ENCODE peak calls at places on chromosome 1, in four cellular contexts. D is Peyer's patch, H is pancreas, N is thyroid gland. Y is an unnamed sample.
A peak's percentile ranks its signal among the peaks of the same experiment; 100 is the strongest.

GRCh38 chr1:114026797-114027196 is 47.5 kb downstream of the OLFML3 start:
- DNase-seq in D (no peak), H (no peak), N (no peak), Y (no peak)

GRCh38 chr1:114764689-114765088 is 6.9 kb upstream of the CSDE1 start:
- DNase-seq in D (no peak), H (no peak), N (no peak), Y (no peak)

GRCh38 chr1:27504588-27505419 is 14.8 kb upstream of the WASF2 start:
- DNase-seq in D (no peak), H (peak; percentile 32), N (peak; percentile 86), Y (no peak)

GRCh38 chr1:14598498-14599172 is at the start of gene KAZN:
- DNase-seq in D (no peak), H (no peak), N (peak; percentile 83), Y (no peak)

GRCh38 chr1:185419718-185420117 is 102.7 kb upstream of the IVNS1ABP start:
- DNase-seq in D (no peak), H (no peak), N (no peak), Y (no peak)

GRCh38 chr1:87140831-87141540 is 187.7 kb upstream of the LMO4 start:
- DNase-seq in D (no peak), H (no peak), N (no peak), Y (no peak)

GRCh38 chr1:208183977-208184901 is 59.9 kb downstream of the PLXNA2 start:
- DNase-seq in D (no peak), H (no peak), N (peak; percentile 74), Y (no peak)

GRCh38 chr1:237033061-237033460 is 8.9 kb upstream of the RYR2 start:
- DNase-seq in D (no peak), H (no peak), N (no peak), Y (no peak)

GRCh38 chr1:204075890-204076837 is 3.2 kb downstream of the SOX13 start:
- DNase-seq in D (no peak), H (no peak), N (no peak), Y (no peak)
- H3K4me3 ChIP-seq in D (peak overlapping the region; percentile 71), H (no peak overlapping the region), N (no peak overlapping the region), Y (peak overlapping the region; percentile 50)

GRCh38 chr1:170538687-170539086 is 6.7 kb downstream of the GORAB start:
- DNase-seq in D (no peak), H (no peak), N (no peak), Y (no peak)
- H3K36me3 ChIP-seq in D (no peaks in the 10 kb centered on the region), H (peaks cover 8% of the 10 kb centered on the region), N (peaks cover 20% of the 10 kb centered on the region), Y (no peaks in the 10 kb centered on the region)

DNA sequence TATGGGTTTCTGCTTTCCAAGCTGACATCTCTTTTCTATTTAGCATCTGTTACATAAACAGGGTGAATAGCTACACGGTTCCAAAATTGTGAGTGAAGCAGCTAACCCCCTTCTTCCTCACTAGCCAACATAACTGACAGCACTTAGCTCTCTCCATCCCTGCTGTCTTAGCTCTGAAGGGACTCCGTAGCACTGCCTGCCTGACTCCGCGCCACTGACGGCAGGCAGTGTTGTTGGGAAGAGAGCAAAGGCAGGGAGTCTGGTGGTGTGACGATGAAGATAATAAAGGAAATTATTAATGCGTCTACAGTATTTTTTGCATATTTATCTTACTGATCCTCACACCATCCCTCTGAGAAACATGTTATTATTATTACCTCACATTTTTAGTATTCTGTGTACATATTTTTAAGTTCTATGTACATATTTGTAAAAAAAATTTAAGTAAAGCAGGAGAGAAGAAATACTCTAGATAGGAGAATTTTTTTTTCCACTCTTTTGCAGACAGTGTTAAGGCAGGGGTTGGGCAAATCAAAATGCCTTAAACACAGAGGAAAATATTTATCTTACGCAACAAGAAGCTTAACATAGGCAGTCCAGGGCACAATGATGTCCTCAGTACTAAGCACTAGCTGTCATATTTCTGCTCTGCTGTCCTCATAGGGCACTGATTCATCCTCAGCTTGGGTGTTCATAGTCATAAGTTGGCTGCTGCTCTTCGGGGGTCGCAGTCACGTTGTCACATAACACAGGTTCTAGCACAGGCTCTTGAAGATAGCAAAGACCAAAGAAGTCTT is 247.2 kb downstream of the PTBP2 start:
- DNase-seq in D (no peak), H (no peak), N (no peak), Y (no peak)
- H3K4me3 ChIP-seq in D (no peak overlapping the region), H (no peak overlapping the region), N (no peak overlapping the region), Y (no peak overlapping the region)

GRCh38 chr1:214401666-214402065 is 120.7 kb downstream of the SMYD2 start:
- DNase-seq in D (no peak), H (no peak), N (no peak), Y (no peak)
- H3K36me3 ChIP-seq in D (no peaks in the 10 kb centered on the region), H (no peaks in the 10 kb centered on the region), N (no peaks in the 10 kb centered on the region), Y (no peaks in the 10 kb centered on the region)

DNA sequence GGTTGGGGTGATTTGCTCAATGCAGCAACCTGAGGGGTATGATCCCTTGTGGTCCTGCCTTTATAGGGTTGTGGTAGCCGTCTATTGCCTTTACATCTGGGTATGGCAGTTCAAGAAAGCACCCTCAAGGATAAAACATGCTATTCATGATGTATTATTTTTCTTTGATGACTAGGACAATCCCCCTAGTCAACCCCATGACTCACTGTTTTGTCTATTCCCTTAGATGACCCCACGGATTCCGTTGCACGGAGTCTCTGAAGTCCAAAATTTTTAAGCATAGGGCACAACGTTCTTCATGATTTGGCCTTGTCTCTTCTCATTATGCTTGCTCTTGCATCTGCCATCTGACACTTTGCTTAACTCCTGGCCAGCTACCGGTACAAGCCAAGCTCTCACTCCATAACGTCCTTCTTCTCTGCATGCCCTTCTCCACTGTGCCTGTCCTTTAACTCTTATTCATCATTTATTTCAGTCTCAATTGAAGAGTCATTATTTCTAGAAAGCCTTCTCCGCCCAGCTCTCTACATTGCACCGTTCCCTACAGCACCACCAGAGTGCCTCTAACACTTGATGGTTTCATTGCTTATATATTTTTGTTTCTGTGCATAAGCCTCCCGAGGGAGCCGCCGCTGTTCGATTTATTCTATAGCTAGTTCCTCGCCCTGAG is 838 bp upstream of the DISP1 start:
- DNase-seq in D (no peak), H (no peak), N (no peak), Y (no peak)
- H3K4me3 ChIP-seq in D (peak overlapping the region; percentile 89), H (peak overlapping the region; percentile 70), N (peak overlapping the region; percentile 75), Y (no peak overlapping the region)

GRCh38 chr1:224402472-224403035 is 32.0 kb downstream of the WDR26 start:
- DNase-seq in D (no peak), H (no peak), N (no peak), Y (no peak)
- H3K36me3 ChIP-seq in D (no peaks in the 10 kb centered on the region), H (peaks cover 10% of the 10 kb centered on the region), N (peaks cover 61% of the 10 kb centered on the region), Y (peaks cover 81% of the 10 kb centered on the region)

GRCh38 chr1:225445644-225446297 is 17.9 kb upstream of the LBR start:
- DNase-seq in D (no peak), H (no peak), N (peak; percentile 65), Y (no peak)

GRCh38 chr1:225442156-225442555 is 14.3 kb upstream of the LBR start:
- DNase-seq in D (no peak), H (no peak), N (no peak), Y (no peak)

GRCh38 chr1:225437710-225438437 is 10.0 kb upstream of the LBR start:
- DNase-seq in D (no peak), H (no peak), N (no peak), Y (no peak)

GRCh38 chr1:225440380-225440957 is 12.6 kb upstream of the LBR start:
- DNase-seq in D (no peak), H (peak; percentile 46), N (no peak), Y (no peak)

DNA sequence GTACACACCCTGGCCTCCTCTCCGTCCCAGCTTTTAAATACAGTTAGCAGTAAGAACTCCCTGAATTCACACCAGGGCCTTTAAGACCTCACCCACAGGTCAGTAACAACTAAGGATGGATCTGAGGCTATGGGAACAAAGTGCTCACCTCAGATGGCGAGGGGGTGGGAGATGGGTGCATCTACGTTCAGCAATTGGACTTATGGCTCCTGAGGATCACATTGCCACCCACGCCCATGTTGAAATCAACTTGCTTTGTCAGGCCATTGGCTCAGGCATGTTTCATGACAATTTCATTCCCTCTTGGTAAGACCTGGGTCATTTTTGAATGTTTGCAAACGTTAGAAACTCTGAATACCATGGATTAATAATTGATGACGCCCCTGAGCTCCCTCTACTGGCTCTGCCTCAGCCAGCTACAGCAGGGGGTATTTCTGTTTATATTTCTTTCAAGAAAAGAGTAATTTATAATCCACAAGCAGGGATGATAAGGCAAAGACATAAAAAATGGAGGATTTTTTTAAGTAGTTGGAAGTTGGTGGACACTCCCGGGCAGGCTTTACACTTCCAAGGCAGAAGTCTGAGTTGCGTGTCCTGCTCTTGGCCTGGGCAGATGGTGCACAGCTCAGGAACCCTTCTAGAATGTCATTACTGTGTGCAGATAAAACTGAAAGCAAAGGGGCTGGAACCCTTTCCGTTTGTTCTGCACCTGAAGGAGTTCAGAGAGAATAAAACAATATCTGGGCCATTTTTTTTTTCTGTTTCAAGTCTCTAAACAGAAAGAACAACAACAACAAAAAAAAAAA is 13.7 kb upstream of the LBR start:
- DNase-seq in D (no peak), H (peak; percentile 59), N (no peak), Y (no peak)
- H3K4me3 ChIP-seq in D (peak overlapping the region; percentile 3), H (no peak overlapping the region), N (no peak overlapping the region), Y (no peak overlapping the region)

DNA sequence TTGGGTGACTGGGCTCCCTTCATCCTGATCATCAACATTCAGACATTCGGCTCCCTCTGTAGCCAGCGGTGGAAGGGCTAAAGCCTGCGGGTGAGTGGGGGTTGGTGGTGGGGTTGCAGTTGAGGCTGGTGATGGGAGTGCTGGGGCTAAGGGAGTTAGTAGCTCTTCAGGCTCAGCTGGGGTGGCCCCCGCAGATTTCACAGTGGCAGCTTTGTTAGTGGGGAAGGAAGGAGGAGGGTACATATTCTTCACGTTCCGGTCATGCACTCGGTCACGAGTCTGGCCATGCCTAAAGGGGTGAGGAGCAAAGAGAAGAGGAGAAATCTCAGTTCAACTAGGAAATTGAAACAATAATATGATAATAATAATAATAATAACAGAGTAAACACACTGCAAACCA is 6.8 kb downstream of the PSMB4 start:
- DNase-seq in D (no peak), H (no peak), N (no peak), Y (no peak)
- H3K36me3 ChIP-seq in D (peaks cover 3% of the 10 kb centered on the region), H (peaks cover 45% of the 10 kb centered on the region), N (peaks cover 85% of the 10 kb centered on the region), Y (peaks cover 78% of the 10 kb centered on the region)

GRCh38 chr1:198701250-198701649 is 62.4 kb downstream of the PTPRC start:
- DNase-seq in D (no peak), H (no peak), N (no peak), Y (no peak)

GRCh38 chr1:198700396-198700795 is 61.6 kb downstream of the PTPRC start:
- DNase-seq in D (no peak), H (no peak), N (no peak), Y (no peak)

GRCh38 chr1:198701766-198702539 is 63.1 kb downstream of the PTPRC start:
- DNase-seq in D (no peak), H (no peak), N (no peak), Y (no peak)

GRCh38 chr1:198699167-198700015 is 60.6 kb downstream of the PTPRC start:
- DNase-seq in D (peak; percentile 47), H (peak; percentile 42), N (peak; percentile 53), Y (peak; percentile 70)

DNA sequence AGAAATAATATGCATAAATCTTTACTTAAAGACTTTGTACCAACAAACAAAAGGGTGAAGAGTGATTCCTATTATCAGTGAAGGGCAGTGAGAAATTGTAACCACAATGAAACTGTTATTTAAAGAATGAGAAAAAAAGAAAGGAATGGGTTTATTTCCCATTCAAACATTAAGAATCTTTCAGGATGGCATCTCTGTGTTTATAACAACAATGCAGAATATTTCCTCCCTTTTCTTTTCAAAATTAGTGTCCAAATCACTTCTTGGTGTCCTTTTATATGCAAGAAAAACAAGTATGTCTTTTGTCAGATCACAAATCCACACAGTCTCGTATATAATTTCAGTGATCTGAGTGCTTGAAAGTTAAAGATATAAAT is 61.2 kb downstream of the PTPRC start:
- DNase-seq in D (no peak), H (no peak), N (no peak), Y (no peak)
- H3K4me3 ChIP-seq in D (no peak overlapping the region), H (no peak overlapping the region), N (no peak overlapping the region), Y (no peak overlapping the region)

Y was measured in right lobe of liver.